ENCODE peak calls at places on chromosomes 5 and 9, in ten cellular contexts. W, S, Q, N, T, R, U, G, V and H are unnamed samples.
A peak's percentile ranks its signal among the peaks of the same experiment; 100 is the strongest.

GRCh38 chr5:68383888-68384310 is 168.3 kb downstream of the PIK3R1 start:
- DNase-seq in W (no peak), G (no peak), R (no peak), N (peak; percentile 52), T (no peak), V (no peak), U (no peak), Q (no peak), S (peak; percentile 77), H (no peak)

GRCh38 chr5:118125687-118126086 is 862.7 kb downstream of the DTWD2 start:
- DNase-seq in S (no peak), G (no peak), W (no peak), T (no peak), U (no peak), N (no peak), R (no peak), Q (no peak), V (no peak), H (no peak)

GRCh38 chr9:6922680-6923079 is 164.9 kb downstream of the KDM4C start:
- DNase-seq in R (no peak), S (no peak), W (no peak), V (no peak), N (no peak), U (no peak), G (no peak), T (no peak), Q (no peak), H (no peak)

GRCh38 chr5:159826351-159827222 is 89.7 kb upstream of the ADRA1B start:
- DNase-seq in W (no peak), R (peak; percentile 72), S (peak; percentile 53), N (no peak), Q (peak; percentile 93), V (no peak), U (peak; percentile 92), T (no peak), G (no peak), H (no peak)

GRCh38 chr9:4366649-4367330 is 66.9 kb upstream of the GLIS3 start:
- DNase-seq in T (peak; percentile 59), V (no peak), S (peak; percentile 56), G (no peak), N (peak; percentile 19), W (no peak), R (no peak), Q (peak; percentile 54), U (peak; percentile 43), H (peak; percentile 66)

GRCh38 chr9:95055851-95056551 is 261.5 kb downstream of the FANCC start:
- DNase-seq in V (no peak), Q (peak; percentile 76), U (no peak), T (no peak), N (no peak), R (no peak), G (no peak), S (no peak), W (no peak), H (peak; percentile 37)

GRCh38 chr5:14250094-14250777 is 107.1 kb downstream of the TRIO start:
- DNase-seq in W (peak; percentile 58), R (no peak), N (peak; percentile 52), T (no peak), V (peak; percentile 87), G (no peak), S (peak; percentile 70), Q (peak; percentile 92), U (no peak), H (peak; percentile 36)

GRCh38 chr5:151632941-151633340 is 41.8 kb upstream of the FAT2 start:
- DNase-seq in S (no peak), W (no peak), Q (no peak), R (no peak), T (no peak), N (no peak), U (no peak), V (no peak), G (no peak), H (no peak)

GRCh38 chr5:148382961-148383360 is 797 bp upstream of the FBXO38 start:
- DNase-seq in N (no peak), S (no peak), Q (no peak), T (no peak), V (no peak), W (no peak), R (no peak), G (no peak), U (no peak), H (no peak)

GRCh38 chr9:89434636-89435314 is 63.1 kb downstream of the SEMA4D start:
- DNase-seq in G (no peak), T (no peak), Q (no peak), S (no peak), N (no peak), R (no peak), U (no peak), V (no peak), W (no peak), H (no peak)

GRCh38 chr9:89433826-89434225 is 64.1 kb downstream of the SEMA4D start:
- DNase-seq in W (no peak), S (no peak), N (no peak), R (no peak), Q (peak; percentile 78), V (no peak), G (no peak), U (no peak), T (no peak), H (no peak)

GRCh38 chr9:89431930-89432725 is 65.8 kb downstream of the SEMA4D start:
- DNase-seq in N (no peak), S (no peak), U (no peak), V (no peak), W (no peak), T (no peak), G (no peak), Q (no peak), R (no peak), H (no peak)

GRCh38 chr9:89430995-89431394 is 66.9 kb downstream of the SEMA4D start:
- DNase-seq in V (no peak), R (no peak), T (no peak), W (no peak), G (no peak), S (peak; percentile 81), Q (no peak), U (no peak), N (peak; percentile 79), H (no peak)

GRCh38 chr9:89432986-89433530 is 64.9 kb downstream of the SEMA4D start:
- DNase-seq in Q (no peak), W (no peak), V (no peak), R (no peak), N (no peak), U (no peak), G (no peak), S (no peak), T (no peak), H (no peak)
- H3K4me1 ChIP-seq in Q (no peaks in the 10 kb centered on the region), W (peaks cover 33% of the 10 kb centered on the region), V (no peaks in the 10 kb centered on the region), R (peaks cover 37% of the 10 kb centered on the region), N (peaks cover 32% of the 10 kb centered on the region), U (peaks cover 67% of the 10 kb centered on the region), G (peaks cover 74% of the 10 kb centered on the region), S (peaks cover 75% of the 10 kb centered on the region), T (peaks cover 26% of the 10 kb centered on the region), H (peaks cover 23% of the 10 kb centered on the region)

GRCh38 chr9:134641173-134641985 is at the start of gene COL5A1:
- DNase-seq in V (peak; percentile 92), G (peak; percentile 10), S (peak; percentile 79), R (peak; percentile 92), Q (peak; percentile 92), W (peak; percentile 85), N (peak; percentile 80), U (no peak), T (peak; percentile 92), H (no peak)
- H3K4me3 ChIP-seq in V (peak within 1 kb of the TSS; percentile 63), G (peak within 1 kb of the TSS; percentile 35), S (peak within 1 kb of the TSS; percentile 65), R (peak within 1 kb of the TSS; percentile 54), Q (peak within 1 kb of the TSS; percentile 92), W (peak within 1 kb of the TSS; percentile 56), N (peak within 1 kb of the TSS; percentile 55), U (no peak within 1 kb of the TSS), T (peak within 1 kb of the TSS; percentile 59), H (no peak within 1 kb of the TSS)

DNA sequence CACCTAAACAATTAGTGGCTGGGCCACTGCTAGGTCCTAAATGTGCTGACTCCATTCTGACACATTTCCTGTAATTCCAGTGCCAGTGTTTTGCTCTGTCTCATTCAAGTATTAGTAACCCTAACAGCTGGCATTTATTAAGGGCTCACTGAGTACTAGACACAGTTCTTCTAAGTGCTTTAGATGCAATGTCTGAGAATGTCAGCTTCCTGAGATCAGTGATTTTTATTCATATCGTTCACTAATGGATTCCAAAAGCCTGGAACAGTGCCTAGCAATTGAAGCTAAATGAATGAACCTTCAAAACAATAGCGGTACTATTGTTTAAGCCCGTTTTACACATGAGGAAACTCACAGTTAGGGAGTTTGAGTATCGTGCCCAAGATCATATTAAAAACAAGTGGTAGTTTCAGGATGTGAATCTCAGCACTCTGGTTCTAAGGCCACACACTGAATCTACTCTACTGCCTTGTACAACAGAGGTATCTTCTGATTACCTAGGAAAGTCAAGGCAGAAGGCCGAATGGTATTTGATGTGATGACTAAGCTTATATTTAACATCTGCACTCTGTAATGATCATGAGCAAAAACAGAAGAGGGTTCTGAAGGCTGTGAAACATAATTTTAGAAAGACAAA is 304.0 kb downstream of the PJA2 start:
- DNase-seq in G (no peak), U (no peak), S (no peak), R (no peak), V (no peak), Q (peak; percentile 94), W (no peak), T (no peak), N (no peak), H (no peak)
- H3K4me1 ChIP-seq in G (no peaks in the 10 kb centered on the region), U (no peaks in the 10 kb centered on the region), S (no peaks in the 10 kb centered on the region), R (no peaks in the 10 kb centered on the region), V (no peaks in the 10 kb centered on the region), Q (peaks cover 2% of the 10 kb centered on the region), W (no peaks in the 10 kb centered on the region), T (no peaks in the 10 kb centered on the region), N (peaks cover 4% of the 10 kb centered on the region), H (peaks cover 7% of the 10 kb centered on the region)

DNA sequence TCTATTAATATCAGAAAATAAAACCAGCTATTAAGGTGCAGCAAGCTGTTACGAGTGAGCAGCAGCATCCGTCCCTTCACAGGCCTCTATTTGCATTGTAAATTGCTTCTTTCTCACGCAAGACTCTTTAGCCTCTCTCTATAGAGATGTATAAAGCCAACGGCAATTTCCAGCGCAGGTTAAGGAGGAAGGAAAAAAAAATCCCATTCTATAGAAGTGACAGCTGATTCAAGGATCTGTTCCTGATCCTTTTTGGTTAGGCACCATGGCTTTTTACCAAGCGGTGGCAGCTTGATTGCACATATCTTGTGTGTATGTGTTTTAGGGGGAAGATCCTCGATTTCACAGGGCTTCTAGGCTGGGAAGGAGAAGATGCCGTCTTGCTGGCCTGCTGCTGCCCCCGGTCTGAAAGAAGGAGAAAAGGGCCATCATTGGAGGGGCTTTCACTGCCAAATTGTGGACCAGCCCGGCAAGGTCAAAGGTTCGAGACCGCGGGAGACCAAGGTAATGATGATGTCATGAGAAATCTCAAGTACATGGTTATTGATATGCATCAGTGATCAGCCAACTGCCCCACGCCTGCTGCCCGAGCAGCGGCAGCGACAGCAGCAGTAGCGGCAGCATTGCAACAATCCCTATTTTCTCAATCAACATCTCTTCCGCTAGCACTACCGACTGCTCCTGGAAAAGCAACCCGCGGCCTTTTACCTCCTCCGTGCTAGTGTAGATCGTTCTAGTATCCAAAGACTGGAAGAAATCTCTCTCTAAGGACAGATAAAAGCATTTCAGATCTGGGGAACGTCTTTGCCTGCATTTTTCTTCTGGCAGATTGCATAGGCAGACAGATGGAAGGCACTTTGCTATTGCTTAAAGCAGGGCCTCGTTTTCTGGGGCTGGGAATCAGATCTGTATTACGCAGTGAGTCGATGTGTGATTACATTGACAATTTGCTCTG is 215.5 kb downstream of the MEF2C start:
- DNase-seq in S (no peak), W (no peak), Q (peak; percentile 65), T (no peak), V (no peak), R (no peak), N (no peak), U (peak; percentile 45), G (no peak), H (peak; percentile 66)
- H3K4me3 ChIP-seq in S (peak overlapping the region; percentile 39), W (peak overlapping the region; percentile 45), Q (peak overlapping the region; percentile 53), T (peak overlapping the region; percentile 17), V (no peak overlapping the region), R (peak overlapping the region; percentile 37), N (peak overlapping the region; percentile 53), U (peak overlapping the region; percentile 79), G (peak overlapping the region; percentile 45), H (peak overlapping the region; percentile 32)

GRCh38 chr5:128513816-128514215 is 24.2 kb downstream of the FBN2 start:
- DNase-seq in R (no peak), S (no peak), T (no peak), U (no peak), N (no peak), G (no peak), V (no peak), W (no peak), Q (peak; percentile 19), H (no peak)
- H3K4me1 ChIP-seq in R (no peaks in the 10 kb centered on the region), S (no peaks in the 10 kb centered on the region), T (no peaks in the 10 kb centered on the region), U (no peaks in the 10 kb centered on the region), N (no peaks in the 10 kb centered on the region), G (no peaks in the 10 kb centered on the region), V (no peaks in the 10 kb centered on the region), W (no peaks in the 10 kb centered on the region), Q (no peaks in the 10 kb centered on the region), H (no peaks in the 10 kb centered on the region)